ENCODE peak calls at places on chromosomes 6 and 20, in eight cellular contexts. One of them, this sample, is unnamed.
A peak's percentile ranks its signal among the peaks of the same experiment; 100 is the strongest.

GRCh38 chr6:104409913-104410312 is 449.8 kb downstream of the HACE1 start:
- DNase-seq in H9: no peak
- DNase-seq in upper lobe of right lung: no peak
- DNase-seq in MV-4-11: peak; percentile 83
- DNase-seq in NCI-H2081: no peak
- DNase-seq in H7: no peak
- DNase-seq in Calu3: no peak
- DNase-seq in ELF-1: no peak
- DNase-seq in this sample: no peak

GRCh38 chr20:59335401-59335800 is 35.0 kb downstream of the EDN3 start:
- DNase-seq in NCI-H2081: no peak
- DNase-seq in H7: no peak
- DNase-seq in Calu3: no peak
- DNase-seq in upper lobe of right lung: no peak
- DNase-seq in H9: no peak
- DNase-seq in MV-4-11: no peak
- DNase-seq in ELF-1: no peak
- DNase-seq in this sample: no peak

GRCh38 chr20:43949741-43950618 is 35.3 kb downstream of the TOX2 start:
- DNase-seq in H9: no peak
- DNase-seq in Calu3: no peak
- DNase-seq in MV-4-11: peak; percentile 92
- DNase-seq in H7: no peak
- DNase-seq in ELF-1: no peak
- DNase-seq in upper lobe of right lung: no peak
- DNase-seq in NCI-H2081: no peak
- DNase-seq in this sample: no peak

GRCh38 chr20:10876558-10876957 is 202.8 kb upstream of the JAG1 start:
- DNase-seq in H7: no peak
- DNase-seq in upper lobe of right lung: no peak
- DNase-seq in NCI-H2081: no peak
- DNase-seq in ELF-1: no peak
- DNase-seq in MV-4-11: peak; percentile 31
- DNase-seq in Calu3: no peak
- DNase-seq in H9: no peak
- DNase-seq in this sample: no peak

GRCh38 chr6:37698264-37699137 is 818 bp upstream of the MDGA1 start:
- DNase-seq in H9: peak; percentile 69
- DNase-seq in Calu3: peak; percentile 67
- DNase-seq in MV-4-11: peak; percentile 29
- DNase-seq in upper lobe of right lung: peak; percentile 81
- DNase-seq in ELF-1: peak; percentile 72
- DNase-seq in NCI-H2081: peak; percentile 66
- DNase-seq in H7: peak; percentile 92
- DNase-seq in this sample: no peak

GRCh38 chr6:71491844-71492243 is 203.2 kb downstream of the OGFRL1 start:
- DNase-seq in H7: no peak
- DNase-seq in upper lobe of right lung: no peak
- DNase-seq in ELF-1: no peak
- DNase-seq in Calu3: no peak
- DNase-seq in MV-4-11: no peak
- DNase-seq in NCI-H2081: no peak
- DNase-seq in H9: no peak
- DNase-seq in this sample: no peak

GRCh38 chr20:59781236-59781635 is 152.2 kb downstream of the SYCP2 start:
- DNase-seq in ELF-1: no peak
- DNase-seq in MV-4-11: no peak
- DNase-seq in H9: peak; percentile 13
- DNase-seq in Calu3: no peak
- DNase-seq in NCI-H2081: no peak
- DNase-seq in H7: peak; percentile 10
- DNase-seq in upper lobe of right lung: no peak
- DNase-seq in this sample: no peak

GRCh38 chr20:45742596-45742995 is 20.4 kb downstream of the SPINT4 start:
- DNase-seq in MV-4-11: no peak
- DNase-seq in H9: no peak
- DNase-seq in Calu3: no peak
- DNase-seq in NCI-H2081: no peak
- DNase-seq in H7: no peak
- DNase-seq in upper lobe of right lung: no peak
- DNase-seq in ELF-1: no peak
- DNase-seq in this sample: no peak

GRCh38 chr6:90294614-90294988 is 2.0 kb downstream of the BACH2 start:
- DNase-seq in H7: peak; percentile 39
- DNase-seq in H9: peak; percentile 36
- DNase-seq in ELF-1: no peak
- DNase-seq in Calu3: no peak
- DNase-seq in NCI-H2081: no peak
- DNase-seq in MV-4-11: no peak
- DNase-seq in upper lobe of right lung: no peak
- DNase-seq in this sample: no peak

GRCh38 chr20:24629668-24630067 is 160.2 kb downstream of the SYNDIG1 start:
- DNase-seq in Calu3: no peak
- DNase-seq in MV-4-11: no peak
- DNase-seq in H7: no peak
- DNase-seq in upper lobe of right lung: no peak
- DNase-seq in ELF-1: no peak
- DNase-seq in NCI-H2081: no peak
- DNase-seq in H9: no peak
- DNase-seq in this sample: no peak

GRCh38 chr6:111187874-111188273 is 100.6 kb downstream of the SLC16A10 start:
- DNase-seq in H9: no peak
- DNase-seq in MV-4-11: no peak
- DNase-seq in NCI-H2081: no peak
- DNase-seq in upper lobe of right lung: no peak
- DNase-seq in ELF-1: no peak
- DNase-seq in H7: no peak
- DNase-seq in Calu3: no peak
- DNase-seq in this sample: no peak

GRCh38 chr6:56685994-56686393 is 43.3 kb upstream of the DST start:
- DNase-seq in ELF-1: no peak
- DNase-seq in H7: no peak
- DNase-seq in NCI-H2081: no peak
- DNase-seq in upper lobe of right lung: no peak
- DNase-seq in H9: no peak
- DNase-seq in MV-4-11: no peak
- DNase-seq in Calu3: no peak
- DNase-seq in this sample: no peak

GRCh38 chr6:39330476-39330875 is 8.0 kb upstream of the KCNK16 start:
- DNase-seq in H7: no peak
- DNase-seq in NCI-H2081: peak; percentile 52
- DNase-seq in ELF-1: no peak
- DNase-seq in upper lobe of right lung: no peak
- DNase-seq in Calu3: no peak
- DNase-seq in MV-4-11: peak; percentile 76
- DNase-seq in H9: no peak
- DNase-seq in this sample: no peak

GRCh38 chr20:1169224-1169623 is 15.6 kb downstream of the TMEM74B start:
- DNase-seq in ELF-1: no peak
- DNase-seq in MV-4-11: no peak
- DNase-seq in upper lobe of right lung: no peak
- DNase-seq in Calu3: no peak
- DNase-seq in H7: no peak
- DNase-seq in H9: no peak
- DNase-seq in NCI-H2081: no peak
- DNase-seq in this sample: no peak

GRCh38 chr6:132443206-132443605 is 41.9 kb upstream of the MOXD1 start:
- DNase-seq in ELF-1: no peak
- DNase-seq in H7: no peak
- DNase-seq in NCI-H2081: no peak
- DNase-seq in MV-4-11: no peak
- DNase-seq in upper lobe of right lung: no peak
- DNase-seq in H9: no peak
- DNase-seq in Calu3: no peak
- DNase-seq in this sample: no peak

GRCh38 chr20:47350181-47350550 is 6.3 kb downstream of the ZMYND8 start:
- DNase-seq in ELF-1: no peak
- DNase-seq in Calu3: no peak
- DNase-seq in upper lobe of right lung: no peak
- DNase-seq in H9: no peak
- DNase-seq in NCI-H2081: no peak
- DNase-seq in H7: no peak
- DNase-seq in MV-4-11: peak; percentile 75
- DNase-seq in this sample: no peak

GRCh38 chr20:33539129-33539528 is 49.2 kb downstream of the CBFA2T2 start:
- DNase-seq in Calu3: no peak
- DNase-seq in ELF-1: no peak
- DNase-seq in MV-4-11: no peak
- DNase-seq in H7: no peak
- DNase-seq in upper lobe of right lung: no peak
- DNase-seq in H9: no peak
- DNase-seq in NCI-H2081: no peak
- DNase-seq in this sample: peak; percentile 58

GRCh38 chr6:110221738-110222137 is 41.5 kb downstream of the CDC40 start:
- DNase-seq in NCI-H2081: no peak
- DNase-seq in ELF-1: no peak
- DNase-seq in MV-4-11: no peak
- DNase-seq in H7: no peak
- DNase-seq in Calu3: no peak
- DNase-seq in H9: no peak
- DNase-seq in upper lobe of right lung: no peak
- DNase-seq in this sample: no peak

GRCh38 chr6:54238407-54238806 is 69.8 kb upstream of the TINAG start:
- DNase-seq in H7: no peak
- DNase-seq in H9: no peak
- DNase-seq in MV-4-11: no peak
- DNase-seq in Calu3: no peak
- DNase-seq in upper lobe of right lung: no peak
- DNase-seq in NCI-H2081: peak; percentile 4
- DNase-seq in ELF-1: no peak
- DNase-seq in this sample: no peak

GRCh38 chr20:21396921-21397340 is 395 bp downstream of the NKX2-4 start:
- DNase-seq in upper lobe of right lung: peak; percentile 63
- DNase-seq in MV-4-11: no peak
- DNase-seq in H7: peak; percentile 68
- DNase-seq in Calu3: no peak
- DNase-seq in ELF-1: no peak
- DNase-seq in NCI-H2081: peak; percentile 46
- DNase-seq in H9: peak; percentile 46
- DNase-seq in this sample: no peak

GRCh38 chr6:32842690-32843089 is 1.2 kb downstream of the PSMB8 start:
- DNase-seq in upper lobe of right lung: no peak
- DNase-seq in Calu3: no peak
- DNase-seq in ELF-1: no peak
- DNase-seq in NCI-H2081: no peak
- DNase-seq in H9: no peak
- DNase-seq in MV-4-11: no peak
- DNase-seq in H7: no peak
- DNase-seq in this sample: no peak

GRCh38 chr6:14732845-14733757 is 512.8 kb upstream of the JARID2 start:
- DNase-seq in Calu3: no peak
- DNase-seq in upper lobe of right lung: no peak
- DNase-seq in H7: no peak
- DNase-seq in H9: peak; percentile 53
- DNase-seq in ELF-1: peak; percentile 37
- DNase-seq in NCI-H2081: no peak
- DNase-seq in MV-4-11: peak; percentile 47
- DNase-seq in this sample: peak; percentile 31

This sample was measured in HepG2.